ENCODE peak calls at places on chromosomes 7 and 10, in nine cellular contexts. One of them, this sample, is unnamed.
A peak's percentile ranks its signal among the peaks of the same experiment; 100 is the strongest.

GRCh38 chr10:68938117-68938516 is 17.9 kb upstream of the DDX21 start:
- DNase-seq in left ventricle myocardium inferior: no peak
- DNase-seq in Calu3: peak; percentile 19
- DNase-seq in WTC11: no peak
- DNase-seq in upper lobe of right lung: no peak
- DNase-seq in HCT116: no peak
- DNase-seq in A549: no peak
- DNase-seq in heart right ventricle: no peak
- DNase-seq in cardiac fibroblast: peak; percentile 13
- DNase-seq in this sample: no peak

GRCh38 chr7:74506329-74506724 is 52.6 kb downstream of the GTF2IRD1 start:
- DNase-seq in left ventricle myocardium inferior: no peak
- DNase-seq in Calu3: no peak
- DNase-seq in WTC11: no peak
- DNase-seq in upper lobe of right lung: no peak
- DNase-seq in HCT116: no peak
- DNase-seq in A549: no peak
- DNase-seq in heart right ventricle: no peak
- DNase-seq in cardiac fibroblast: no peak
- DNase-seq in this sample: no peak

GRCh38 chr10:8444630-8445029 is 390.1 kb downstream of the GATA3 start:
- DNase-seq in left ventricle myocardium inferior: no peak
- DNase-seq in Calu3: no peak
- DNase-seq in WTC11: peak; percentile 36
- DNase-seq in upper lobe of right lung: no peak
- DNase-seq in HCT116: no peak
- DNase-seq in A549: no peak
- DNase-seq in heart right ventricle: no peak
- DNase-seq in cardiac fibroblast: peak; percentile 13
- DNase-seq in this sample: no peak

GRCh38 chr7:29282819-29283414 is 88.3 kb downstream of the CHN2 start:
- DNase-seq in left ventricle myocardium inferior: no peak
- DNase-seq in Calu3: no peak
- DNase-seq in WTC11: no peak
- DNase-seq in upper lobe of right lung: no peak
- DNase-seq in HCT116: no peak
- DNase-seq in A549: no peak
- DNase-seq in heart right ventricle: no peak
- DNase-seq in cardiac fibroblast: no peak
- DNase-seq in this sample: no peak

GRCh38 chr10:110706690-110707098 is 62.6 kb downstream of the RBM20 start:
- DNase-seq in left ventricle myocardium inferior: no peak
- DNase-seq in Calu3: no peak
- DNase-seq in WTC11: no peak
- DNase-seq in upper lobe of right lung: no peak
- DNase-seq in HCT116: peak; percentile 16
- DNase-seq in A549: no peak
- DNase-seq in heart right ventricle: no peak
- DNase-seq in cardiac fibroblast: peak; percentile 80
- DNase-seq in this sample: no peak

GRCh38 chr7:22723642-22724041 is 3.4 kb upstream of the IL6 start:
- DNase-seq in left ventricle myocardium inferior: no peak
- DNase-seq in Calu3: no peak
- DNase-seq in WTC11: no peak
- DNase-seq in upper lobe of right lung: no peak
- DNase-seq in HCT116: no peak
- DNase-seq in A549: no peak
- DNase-seq in heart right ventricle: no peak
- DNase-seq in cardiac fibroblast: peak; percentile 49
- DNase-seq in this sample: no peak

GRCh38 chr10:75809003-75809402 is 377.6 kb downstream of the LRMDA start:
- DNase-seq in left ventricle myocardium inferior: no peak
- DNase-seq in Calu3: no peak
- DNase-seq in WTC11: no peak
- DNase-seq in upper lobe of right lung: no peak
- DNase-seq in HCT116: no peak
- DNase-seq in A549: no peak
- DNase-seq in heart right ventricle: no peak
- DNase-seq in cardiac fibroblast: no peak
- DNase-seq in this sample: no peak

GRCh38 chr10:129719889-129720590 is 244.0 kb downstream of the EBF3 start:
- DNase-seq in left ventricle myocardium inferior: no peak
- DNase-seq in Calu3: no peak
- DNase-seq in WTC11: no peak
- DNase-seq in upper lobe of right lung: no peak
- DNase-seq in HCT116: no peak
- DNase-seq in A549: no peak
- DNase-seq in heart right ventricle: no peak
- DNase-seq in cardiac fibroblast: no peak
- DNase-seq in this sample: no peak

GRCh38 chr10:47378606-47379444 is 5.3 kb downstream of the ZNF488 start:
- DNase-seq in left ventricle myocardium inferior: no peak
- DNase-seq in Calu3: no peak
- DNase-seq in WTC11: no peak
- DNase-seq in upper lobe of right lung: no peak
- DNase-seq in HCT116: no peak
- DNase-seq in A549: no peak
- DNase-seq in heart right ventricle: no peak
- DNase-seq in cardiac fibroblast: no peak
- DNase-seq in this sample: no peak

GRCh38 chr7:25770235-25770634 is 381.8 kb upstream of the NFE2L3 start:
- DNase-seq in left ventricle myocardium inferior: no peak
- DNase-seq in Calu3: no peak
- DNase-seq in WTC11: no peak
- DNase-seq in upper lobe of right lung: no peak
- DNase-seq in HCT116: no peak
- DNase-seq in A549: no peak
- DNase-seq in heart right ventricle: no peak
- DNase-seq in cardiac fibroblast: no peak
- DNase-seq in this sample: no peak

GRCh38 chr7:158559356-158559755 is 28.3 kb downstream of the PTPRN2 start:
- DNase-seq in left ventricle myocardium inferior: no peak
- DNase-seq in Calu3: no peak
- DNase-seq in WTC11: no peak
- DNase-seq in upper lobe of right lung: no peak
- DNase-seq in HCT116: no peak
- DNase-seq in A549: no peak
- DNase-seq in heart right ventricle: no peak
- DNase-seq in cardiac fibroblast: no peak
- DNase-seq in this sample: no peak
- TF ChIP-seq CTCF in left ventricle myocardium inferior: no peak
- TF ChIP-seq CTCF in Calu3: no peak
- TF ChIP-seq CTCF in WTC11: no peak
- TF ChIP-seq CTCF in upper lobe of right lung: no peak
- TF ChIP-seq CTCF in HCT116: no peak
- TF ChIP-seq CTCF in A549: no peak
- TF ChIP-seq CTCF in heart right ventricle: no peak
- TF ChIP-seq CTCF in cardiac fibroblast: no peak
- TF ChIP-seq CTCF in this sample: no peak

GRCh38 chr7:128030263-128030998 is 806 bp downstream of the LRRC4 start:
- DNase-seq in left ventricle myocardium inferior: no peak
- DNase-seq in Calu3: no peak
- DNase-seq in WTC11: peak; percentile 59
- DNase-seq in upper lobe of right lung: no peak
- DNase-seq in HCT116: no peak
- DNase-seq in A549: no peak
- DNase-seq in heart right ventricle: no peak
- DNase-seq in cardiac fibroblast: no peak
- DNase-seq in this sample: no peak

GRCh38 chr7:128032605-128033235 is 1.5 kb upstream of the LRRC4 start:
- DNase-seq in left ventricle myocardium inferior: peak; percentile 24
- DNase-seq in Calu3: no peak
- DNase-seq in WTC11: peak; percentile 24
- DNase-seq in upper lobe of right lung: peak; percentile 69
- DNase-seq in HCT116: no peak
- DNase-seq in A549: no peak
- DNase-seq in heart right ventricle: peak; percentile 35
- DNase-seq in cardiac fibroblast: peak; percentile 17
- DNase-seq in this sample: no peak

GRCh38 chr7:128030999-128031681 is at the start of gene LRRC4:
- DNase-seq in left ventricle myocardium inferior: no peak
- DNase-seq in Calu3: peak; percentile 26
- DNase-seq in WTC11: peak; percentile 72
- DNase-seq in upper lobe of right lung: peak; percentile 74
- DNase-seq in HCT116: no peak
- DNase-seq in A549: no peak
- DNase-seq in heart right ventricle: peak; percentile 50
- DNase-seq in cardiac fibroblast: peak; percentile 35
- DNase-seq in this sample: no peak

GRCh38 chr7:128033246-128033645 is 2.0 kb upstream of the LRRC4 start:
- DNase-seq in left ventricle myocardium inferior: no peak
- DNase-seq in Calu3: no peak
- DNase-seq in WTC11: no peak
- DNase-seq in upper lobe of right lung: no peak
- DNase-seq in HCT116: no peak
- DNase-seq in A549: no peak
- DNase-seq in heart right ventricle: no peak
- DNase-seq in cardiac fibroblast: no peak
- DNase-seq in this sample: no peak

GRCh38 chr7:128031901-128032604 is 816 bp upstream of the LRRC4 start:
- DNase-seq in left ventricle myocardium inferior: peak; percentile 33
- DNase-seq in Calu3: no peak
- DNase-seq in WTC11: peak; percentile 56
- DNase-seq in upper lobe of right lung: peak; percentile 66
- DNase-seq in HCT116: no peak
- DNase-seq in A549: no peak
- DNase-seq in heart right ventricle: peak; percentile 51
- DNase-seq in cardiac fibroblast: peak; percentile 93
- DNase-seq in this sample: no peak
- TF ChIP-seq CTCF in left ventricle myocardium inferior: peak; percentile 47
- TF ChIP-seq CTCF in Calu3: no peak
- TF ChIP-seq CTCF in WTC11: no peak
- TF ChIP-seq CTCF in upper lobe of right lung: peak; percentile 27
- TF ChIP-seq CTCF in HCT116: no peak
- TF ChIP-seq CTCF in A549: no peak
- TF ChIP-seq CTCF in heart right ventricle: peak; percentile 46
- TF ChIP-seq CTCF in cardiac fibroblast: peak; percentile 23
- TF ChIP-seq CTCF in this sample: no peak

GRCh38 chr7:146094356-146094755 is 22.2 kb upstream of the CNTNAP2 start:
- DNase-seq in left ventricle myocardium inferior: no peak
- DNase-seq in Calu3: no peak
- DNase-seq in WTC11: no peak
- DNase-seq in upper lobe of right lung: no peak
- DNase-seq in HCT116: no peak
- DNase-seq in A549: no peak
- DNase-seq in heart right ventricle: no peak
- DNase-seq in cardiac fibroblast: no peak
- DNase-seq in this sample: no peak

DNA sequence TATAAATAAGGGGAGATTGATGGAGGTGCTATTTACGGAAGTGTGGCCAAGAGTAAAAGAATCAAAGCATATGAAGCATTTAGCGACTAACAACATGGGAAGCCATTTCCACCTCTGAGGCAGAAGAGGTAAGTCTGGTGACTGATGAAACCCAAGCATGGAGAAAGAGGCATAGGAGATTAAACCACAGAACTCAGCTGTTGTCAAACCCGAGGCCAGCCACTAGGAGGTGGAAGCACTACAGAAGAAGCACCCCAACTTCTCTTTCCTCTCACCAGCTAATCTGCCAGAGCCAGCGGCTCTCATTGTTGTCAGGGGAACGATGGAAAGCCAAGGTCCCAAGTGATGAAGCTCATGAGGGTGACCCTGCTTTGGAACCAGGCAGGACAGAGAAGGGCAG is 19.6 kb upstream of the CNTNAP2 start:
- DNase-seq in left ventricle myocardium inferior: no peak
- DNase-seq in Calu3: no peak
- DNase-seq in WTC11: peak; percentile 68
- DNase-seq in upper lobe of right lung: no peak
- DNase-seq in HCT116: no peak
- DNase-seq in A549: no peak
- DNase-seq in heart right ventricle: no peak
- DNase-seq in cardiac fibroblast: no peak
- DNase-seq in this sample: no peak
- TF ChIP-seq CTCF in left ventricle myocardium inferior: no peak
- TF ChIP-seq CTCF in Calu3: no peak
- TF ChIP-seq CTCF in WTC11: peak; percentile 26
- TF ChIP-seq CTCF in upper lobe of right lung: no peak
- TF ChIP-seq CTCF in HCT116: no peak
- TF ChIP-seq CTCF in A549: no peak
- TF ChIP-seq CTCF in heart right ventricle: no peak
- TF ChIP-seq CTCF in cardiac fibroblast: no peak
- TF ChIP-seq CTCF in this sample: no peak

GRCh38 chr10:28532223-28532508 is 752 bp upstream of the WAC start:
- DNase-seq in left ventricle myocardium inferior: no peak
- DNase-seq in Calu3: no peak
- DNase-seq in WTC11: no peak
- DNase-seq in upper lobe of right lung: no peak
- DNase-seq in HCT116: no peak
- DNase-seq in A549: peak; percentile 21
- DNase-seq in heart right ventricle: no peak
- DNase-seq in cardiac fibroblast: peak; percentile 59
- DNase-seq in this sample: no peak

GRCh38 chr10:28530751-28531150 is 2.2 kb upstream of the WAC start:
- DNase-seq in left ventricle myocardium inferior: no peak
- DNase-seq in Calu3: no peak
- DNase-seq in WTC11: no peak
- DNase-seq in upper lobe of right lung: no peak
- DNase-seq in HCT116: no peak
- DNase-seq in A549: no peak
- DNase-seq in heart right ventricle: no peak
- DNase-seq in cardiac fibroblast: peak; percentile 34
- DNase-seq in this sample: no peak

GRCh38 chr10:28533315-28533564 is 322 bp downstream of the WAC start:
- DNase-seq in left ventricle myocardium inferior: no peak
- DNase-seq in Calu3: no peak
- DNase-seq in WTC11: no peak
- DNase-seq in upper lobe of right lung: no peak
- DNase-seq in HCT116: no peak
- DNase-seq in A549: no peak
- DNase-seq in heart right ventricle: no peak
- DNase-seq in cardiac fibroblast: no peak
- DNase-seq in this sample: no peak

GRCh38 chr10:28533571-28534304 is 820 bp downstream of the WAC start:
- DNase-seq in left ventricle myocardium inferior: peak; percentile 77
- DNase-seq in Calu3: peak; percentile 61
- DNase-seq in WTC11: peak; percentile 62
- DNase-seq in upper lobe of right lung: peak; percentile 88
- DNase-seq in HCT116: no peak
- DNase-seq in A549: peak; percentile 46
- DNase-seq in heart right ventricle: peak; percentile 71
- DNase-seq in cardiac fibroblast: peak; percentile 48
- DNase-seq in this sample: peak; percentile 49

DNA sequence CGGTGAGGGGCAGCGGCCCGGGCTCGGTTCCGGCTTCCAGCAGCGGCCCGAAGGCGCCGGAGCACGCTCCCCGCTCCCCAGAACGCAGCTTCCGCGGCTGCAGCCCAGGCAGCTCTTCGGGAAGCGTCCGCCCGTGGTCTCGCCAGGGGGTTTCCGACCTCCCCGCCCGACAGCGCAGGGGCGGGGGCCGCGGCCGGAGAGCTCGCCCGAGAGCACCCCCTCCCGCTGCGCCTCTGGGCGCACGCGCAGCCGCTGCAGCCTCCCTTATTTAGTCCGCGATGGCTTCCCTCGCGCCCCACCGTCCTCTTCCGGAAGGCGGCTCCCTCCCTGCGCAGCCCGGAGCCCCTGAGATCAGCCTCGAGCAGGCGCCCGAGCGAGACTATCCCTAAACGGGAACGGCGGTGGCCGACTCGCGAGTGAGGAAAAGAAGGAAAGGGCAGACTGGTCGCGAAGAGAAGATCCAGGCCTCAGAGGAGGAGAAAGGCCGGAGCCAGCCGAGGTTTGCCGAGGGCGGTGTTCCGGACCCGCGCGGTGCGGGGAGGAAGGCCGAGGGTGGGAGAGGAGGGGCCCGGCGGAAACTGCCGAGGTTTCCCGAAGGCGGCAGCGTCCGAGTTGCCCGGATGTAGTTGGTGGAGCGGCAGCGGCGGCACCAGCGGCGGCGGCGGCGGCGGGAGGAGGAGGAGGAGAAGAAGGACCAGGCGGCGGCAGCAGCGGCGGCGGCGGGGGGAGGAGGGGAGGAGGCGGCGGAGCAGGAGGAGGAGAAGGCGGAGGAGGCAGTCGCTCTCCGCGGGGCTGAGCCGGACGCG is at the start of gene WAC:
- DNase-seq in left ventricle myocardium inferior: peak; percentile 96
- DNase-seq in Calu3: peak; percentile 97
- DNase-seq in WTC11: peak; percentile 97
- DNase-seq in upper lobe of right lung: peak; percentile 99
- DNase-seq in HCT116: peak; percentile 83
- DNase-seq in A549: peak; percentile 67
- DNase-seq in heart right ventricle: peak; percentile 98
- DNase-seq in cardiac fibroblast: peak; percentile 94
- DNase-seq in this sample: peak; percentile 87
- TF ChIP-seq CTCF in left ventricle myocardium inferior: no peak
- TF ChIP-seq CTCF in Calu3: no peak
- TF ChIP-seq CTCF in WTC11: no peak
- TF ChIP-seq CTCF in upper lobe of right lung: peak; percentile 12
- TF ChIP-seq CTCF in HCT116: no peak
- TF ChIP-seq CTCF in A549: no peak
- TF ChIP-seq CTCF in heart right ventricle: peak; percentile 33
- TF ChIP-seq CTCF in cardiac fibroblast: no peak
- TF ChIP-seq CTCF in this sample: no peak